ENCODE peak calls at places on chromosomes 11 and 22, in four cellular contexts. N, T, D and C are unnamed samples. For H3K4me1, the result is how much of the 10 kb centered on the place peaks cover.

GRCh38 chr11:13680501-13681264 is 12.2 kb downstream of the FAR1 start:
- DNase-seq in T (peak), N (no peak), D (no peak), C (no peak)

GRCh38 chr11:133443361-133443760 is 88.9 kb downstream of the OPCML start:
- DNase-seq in T (no peak), N (no peak), D (no peak), C (no peak)

GRCh38 chr22:41801147-41801819 is 804 bp downstream of the CCDC134 start:
- DNase-seq in D (no peak), N (no peak), T (no peak), C (no peak)

GRCh38 chr11:285894-286220 is 3.1 kb upstream of the PGGHG start:
- DNase-seq in T (no peak), D (no peak), N (no peak), C (no peak)

GRCh38 chr22:36052505-36052941 is 23.9 kb upstream of the RBFOX2 start:
- DNase-seq in D (no peak), N (peak), T (peak), C (no peak)

GRCh38 chr11:64874308-64874707 is 4.1 kb downstream of the EHD1 start:
- DNase-seq in D (no peak), N (peak), T (no peak), C (no peak)

GRCh38 chr11:119729581-119730346 is 764 bp upstream of the NECTIN1 start:
- DNase-seq in D (peak), T (peak), N (peak), C (no peak)

GRCh38 chr11:48078661-48079060 is 98.3 kb downstream of the PTPRJ start:
- DNase-seq in D (no peak), N (peak), T (no peak), C (no peak)

GRCh38 chr22:46777609-46777970 is 15.1 kb downstream of the TBC1D22A start:
- DNase-seq in T (peak), D (peak), N (no peak), C (no peak)

GRCh38 chr11:120212259-120212888 is 1.5 kb downstream of the OAF start:
- DNase-seq in D (no peak), N (peak), T (no peak), C (no peak)

GRCh38 chr11:70557742-70558485 is 159.6 kb downstream of the CTTN start:
- DNase-seq in T (no peak), N (no peak), D (no peak), C (no peak)

GRCh38 chr22:45376703-45377102 is 36.7 kb downstream of the SMC1B start:
- DNase-seq in T (peak), N (no peak), D (peak), C (no peak)

GRCh38 chr11:68936358-68936636 is 32.6 kb downstream of the IGHMBP2 start:
- DNase-seq in T (no peak), D (no peak), N (no peak), C (no peak)

GRCh38 chr11:30424336-30424735 is 101.4 kb downstream of the ARL14EP start:
- DNase-seq in N (no peak), D (peak), T (no peak), C (no peak)

GRCh38 chr11:35814026-35814425 is 129.8 kb upstream of the LDLRAD3 start:
- DNase-seq in D (no peak), N (no peak), T (no peak), C (no peak)
- H3K4me1 ChIP-seq in D (under half), N (under half), T (under half), C (under half)

GRCh38 chr11:75142714-75143419 is 8.0 kb upstream of the SLCO2B1 start:
- DNase-seq in D (peak), T (peak), N (peak), C (peak)
- TF ChIP-seq POLR2A in D (no peak), T (peak), N (no peak), C (no peak)

GRCh38 chr11:3231851-3232744 is at the start of gene MRGPRE:
- DNase-seq in T (peak), D (peak), N (no peak), C (no peak)

GRCh38 chr11:3232956-3233355 is 739 bp upstream of the MRGPRE start:
- DNase-seq in N (no peak), D (no peak), T (no peak), C (no peak)

GRCh38 chr11:3231550-3231850 is 717 bp downstream of the MRGPRE start:
- DNase-seq in D (no peak), N (no peak), T (no peak), C (no peak)

GRCh38 chr11:3229673-3230630 is 2.3 kb downstream of the MRGPRE start:
- DNase-seq in N (no peak), T (no peak), D (no peak), C (no peak)

DNA sequence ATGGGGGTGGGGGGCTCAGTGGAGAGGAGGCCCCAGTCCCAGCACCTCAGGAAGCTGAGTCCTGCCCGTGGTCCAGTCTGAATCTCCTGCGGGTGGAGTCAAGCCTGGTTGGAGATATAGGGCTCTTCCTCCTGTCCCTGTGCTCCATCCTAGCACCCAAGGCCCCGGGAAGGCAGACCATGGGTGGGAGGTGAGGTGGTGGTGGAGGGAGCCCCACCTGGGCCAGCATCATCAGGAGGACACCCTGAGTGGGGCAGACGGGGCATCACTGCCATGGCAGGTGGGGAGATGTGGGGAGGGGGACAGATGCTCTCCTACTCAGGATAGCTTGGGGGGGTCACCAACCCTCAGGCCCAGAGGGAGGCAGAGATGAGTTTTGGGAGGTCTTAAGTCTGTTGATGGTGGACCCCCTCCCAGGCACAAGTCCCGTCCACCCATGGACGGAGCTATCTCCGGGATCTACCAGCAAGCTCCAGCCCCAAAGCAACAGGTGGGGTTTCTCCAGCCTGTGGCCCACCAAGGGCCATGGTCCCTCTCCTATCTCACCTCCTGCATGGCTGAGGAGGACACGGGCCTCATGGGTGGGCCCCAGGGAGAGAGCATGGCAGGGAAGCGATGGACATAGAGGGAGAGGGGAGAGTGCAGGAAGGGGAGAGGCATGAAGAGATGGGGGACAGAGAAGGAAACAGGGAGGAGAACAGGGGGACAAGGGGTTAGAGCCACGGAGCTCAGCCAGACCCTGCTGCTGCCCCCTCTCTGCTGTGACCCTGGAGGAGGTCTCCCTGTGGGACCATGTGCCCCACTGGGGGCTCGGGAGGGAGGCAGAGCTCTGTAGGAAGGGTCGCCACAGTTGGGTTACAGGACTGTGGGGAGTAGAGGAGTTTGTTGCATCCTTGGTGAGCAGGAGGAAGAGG is 1.3 kb downstream of the MRGPRE start:
- DNase-seq in T (no peak), D (no peak), N (no peak), C (no peak)
- H3K4me1 ChIP-seq in T (under half), D (under half), N (under half), C (under half)

GRCh38 chr11:94650756-94651155 is 83.6 kb downstream of the PIWIL4 start:
- DNase-seq in T (peak), D (peak), N (peak), C (peak)
- TF ChIP-seq POLR2A in T (no peak), D (no peak), N (no peak), C (no peak)

GRCh38 chr11:19792510-19792909 is 79.9 kb downstream of the NAV2 start:
- DNase-seq in N (no peak), T (no peak), D (peak), C (no peak)
- H3K4me1 ChIP-seq in N (under half), T (under half), D (under half), C (half or more)